ENCODE peak calls at places on chromosome 11, in nine cellular contexts. V, S, Z, R, N, Q, G, P and J are unnamed samples.
A peak's percentile ranks its signal among the peaks of the same experiment; 100 is the strongest.

GRCh38 chr11:48028909-48029685 is 48.7 kb downstream of the PTPRJ start:
- DNase-seq in V (no peak), S (no peak), Z (no peak), R (no peak), N (no peak), Q (no peak), G (no peak), P (no peak), J (no peak)

GRCh38 chr11:19756675-19757475 is 44.2 kb downstream of the NAV2 start:
- DNase-seq in V (no peak), S (no peak), Z (no peak), R (no peak), N (no peak), Q (peak; percentile 51), G (no peak), P (no peak), J (no peak)

GRCh38 chr11:75869661-75870455 is 54.8 kb downstream of the UVRAG start:
- DNase-seq in V (no peak), S (no peak), Z (no peak), R (no peak), N (no peak), Q (no peak), G (no peak), P (no peak), J (no peak)

GRCh38 chr11:4809246-4809645 is 5.1 kb upstream of the OR52R1 start:
- DNase-seq in V (no peak), S (no peak), Z (no peak), R (no peak), N (no peak), Q (no peak), G (no peak), P (no peak), J (no peak)

GRCh38 chr11:2913029-2913431 is 16.2 kb downstream of the PHLDA2 start:
- DNase-seq in V (no peak), S (no peak), Z (no peak), R (no peak), N (no peak), Q (no peak), G (no peak), P (no peak), J (no peak)

GRCh38 chr11:13344818-13345217 is 67.2 kb downstream of the BMAL1 start:
- DNase-seq in V (no peak), S (no peak), Z (no peak), R (no peak), N (no peak), Q (no peak), G (no peak), P (no peak), J (no peak)

GRCh38 chr11:46977940-46978595 is 41.5 kb downstream of the CSTPP1 start:
- DNase-seq in V (peak; percentile 61), S (no peak), Z (no peak), R (no peak), N (no peak), Q (no peak), G (no peak), P (no peak), J (no peak)

GRCh38 chr11:68016904-68017817 is 7.0 kb downstream of the ALDH3B1 start:
- DNase-seq in V (no peak), S (no peak), Z (no peak), R (no peak), N (no peak), Q (no peak), G (no peak), P (no peak), J (peak; percentile 98)

GRCh38 chr11:65891180-65892136 is 985 bp downstream of the CCDC85B start:
- DNase-seq in V (no peak), S (no peak), Z (peak; percentile 61), R (peak; percentile 51), N (no peak), Q (peak; percentile 69), G (no peak), P (no peak), J (no peak)

GRCh38 chr11:110432713-110433392 is 3.1 kb downstream of the FDX1 start:
- DNase-seq in V (no peak), S (no peak), Z (no peak), R (no peak), N (no peak), Q (no peak), G (peak; percentile 30), P (no peak), J (no peak)

GRCh38 chr11:64553554-64554201 is 37.3 kb upstream of the SLC22A12 start:
- DNase-seq in V (peak; percentile 15), S (peak; percentile 63), Z (peak; percentile 50), R (no peak), N (peak; percentile 78), Q (peak; percentile 81), G (peak; percentile 55), P (peak; percentile 58), J (peak; percentile 63)

GRCh38 chr11:121459413-121460041 is 6.8 kb upstream of the SORL1-AS1 start:
- DNase-seq in V (no peak), S (no peak), Z (no peak), R (no peak), N (no peak), Q (no peak), G (no peak), P (no peak), J (peak; percentile 34)

GRCh38 chr11:85673422-85673821 is 8.5 kb upstream of the CREBZF start:
- DNase-seq in V (no peak), S (no peak), Z (no peak), R (no peak), N (no peak), Q (no peak), G (no peak), P (no peak), J (no peak)

GRCh38 chr11:105236631-105237030 is 97.1 kb upstream of the CARD18 start:
- DNase-seq in V (no peak), S (no peak), Z (no peak), R (no peak), N (no peak), Q (no peak), G (no peak), P (no peak), J (no peak)

GRCh38 chr11:103773059-103773458 is 263.4 kb upstream of the DDI1 start:
- DNase-seq in V (no peak), S (no peak), Z (no peak), R (no peak), N (no peak), Q (no peak), G (no peak), P (no peak), J (no peak)

GRCh38 chr11:3169235-3169951 is 4.3 kb upstream of the OSBPL5 start:
- DNase-seq in V (no peak), S (no peak), Z (no peak), R (no peak), N (no peak), Q (peak; percentile 72), G (no peak), P (no peak), J (no peak)

GRCh38 chr11:18277560-18278271 is 11.7 kb downstream of the SAA1 start:
- DNase-seq in V (no peak), S (no peak), Z (no peak), R (no peak), N (no peak), Q (no peak), G (no peak), P (no peak), J (no peak)

GRCh38 chr11:3123316-3123715 is 41.8 kb downstream of the OSBPL5 start:
- DNase-seq in V (no peak), S (no peak), Z (no peak), R (peak; percentile 58), N (no peak), Q (peak; percentile 91), G (no peak), P (no peak), J (no peak)

GRCh38 chr11:70109903-70110302 is 31.8 kb downstream of the ANO1 start:
- DNase-seq in V (no peak), S (no peak), Z (no peak), R (no peak), N (no peak), Q (no peak), G (no peak), P (no peak), J (no peak)

GRCh38 chr11:55966391-55966790 is 3.4 kb downstream of the OR10AG1 start:
- DNase-seq in V (no peak), S (no peak), Z (no peak), R (no peak), N (no peak), Q (no peak), G (no peak), P (no peak), J (no peak)

GRCh38 chr11:90330632-90331031 is 107.8 kb upstream of the CHORDC1 start:
- DNase-seq in V (no peak), S (no peak), Z (no peak), R (no peak), N (no peak), Q (no peak), G (no peak), P (no peak), J (no peak)

GRCh38 chr11:13595166-13595565 is 73.3 kb upstream of the FAR1 start:
- DNase-seq in V (no peak), S (no peak), Z (no peak), R (no peak), N (no peak), Q (no peak), G (no peak), P (no peak), J (no peak)

GRCh38 chr11:121323208-121323607 is 30.6 kb downstream of the SC5D start:
- DNase-seq in V (no peak), S (no peak), Z (no peak), R (no peak), N (no peak), Q (no peak), G (no peak), P (no peak), J (no peak)

GRCh38 chr11:115552773-115553438 is 48.7 kb upstream of the CADM1 start:
- DNase-seq in V (no peak), S (no peak), Z (no peak), R (no peak), N (no peak), Q (no peak), G (no peak), P (no peak), J (no peak)

GRCh38 chr11:13337986-13338436 is 60.4 kb downstream of the BMAL1 start:
- DNase-seq in V (no peak), S (no peak), Z (no peak), R (no peak), N (no peak), Q (no peak), G (peak; percentile 39), P (no peak), J (no peak)

GRCh38 chr11:76173663-76174062 is 32.6 kb downstream of the WNT11 start:
- DNase-seq in V (no peak), S (no peak), Z (no peak), R (no peak), N (no peak), Q (no peak), G (no peak), P (no peak), J (no peak)

GRCh38 chr11:117597083-117597482 is 199.9 kb downstream of the DSCAML1 start:
- DNase-seq in V (no peak), S (peak; percentile 36), Z (peak; percentile 14), R (no peak), N (peak; percentile 66), Q (no peak), G (peak; percentile 40), P (peak; percentile 80), J (peak; percentile 44)

GRCh38 chr11:123672568-123672967 is 18.1 kb upstream of the SCN3B start:
- DNase-seq in V (no peak), S (no peak), Z (no peak), R (no peak), N (no peak), Q (no peak), G (no peak), P (no peak), J (no peak)